ENCODE peak calls at places on chromosome 11, in eight cellular contexts. One of them, this sample, is unnamed.
A peak's percentile ranks its signal among the peaks of the same experiment; 100 is the strongest.

GRCh38 chr11:77179681-77180080 is 51.6 kb downstream of the MYO7A start:
- DNase-seq in activated CD4-positive, alpha-beta T cell treated with anti-CD3 and anti-CD28 coated beads, Interleukin-2, amount 50 U/mL, for 1 hour: no peak
- DNase-seq in vagina: no peak
- DNase-seq in activated naive CD8-positive, alpha-beta T cell treated with anti-CD3 and anti-CD28 coated beads for 36 hours: no peak
- DNase-seq in stimulated activated CD4-positive, alpha-beta T cell treated with anti-CD3 and anti-CD28 coated beads, Interleukin-2, amount 100 ng/mL, for 48 hours: no peak
- DNase-seq in spleen: no peak
- DNase-seq in hepatic stellate cell: no peak
- DNase-seq in foreskin fibroblast: no peak
- DNase-seq in this sample: no peak

GRCh38 chr11:59009661-59010060 is 70.4 kb downstream of the GLYATL1 start:
- DNase-seq in hepatic stellate cell: no peak
- DNase-seq in foreskin fibroblast: no peak
- DNase-seq in stimulated activated CD4-positive, alpha-beta T cell treated with anti-CD3 and anti-CD28 coated beads, Interleukin-2, amount 100 ng/mL, for 48 hours: no peak
- DNase-seq in activated CD4-positive, alpha-beta T cell treated with anti-CD3 and anti-CD28 coated beads, Interleukin-2, amount 50 U/mL, for 1 hour: no peak
- DNase-seq in spleen: no peak
- DNase-seq in vagina: no peak
- DNase-seq in activated naive CD8-positive, alpha-beta T cell treated with anti-CD3 and anti-CD28 coated beads for 36 hours: no peak
- DNase-seq in this sample: no peak

GRCh38 chr11:76277298-76278175 is 71.2 kb upstream of the WNT11 start:
- DNase-seq in vagina: no peak
- DNase-seq in hepatic stellate cell: no peak
- DNase-seq in activated naive CD8-positive, alpha-beta T cell treated with anti-CD3 and anti-CD28 coated beads for 36 hours: no peak
- DNase-seq in foreskin fibroblast: no peak
- DNase-seq in spleen: no peak
- DNase-seq in stimulated activated CD4-positive, alpha-beta T cell treated with anti-CD3 and anti-CD28 coated beads, Interleukin-2, amount 100 ng/mL, for 48 hours: no peak
- DNase-seq in activated CD4-positive, alpha-beta T cell treated with anti-CD3 and anti-CD28 coated beads, Interleukin-2, amount 50 U/mL, for 1 hour: no peak
- DNase-seq in this sample: no peak

GRCh38 chr11:59261150-59261549 is 48.4 kb upstream of the MPEG1 start:
- DNase-seq in foreskin fibroblast: no peak
- DNase-seq in stimulated activated CD4-positive, alpha-beta T cell treated with anti-CD3 and anti-CD28 coated beads, Interleukin-2, amount 100 ng/mL, for 48 hours: no peak
- DNase-seq in spleen: no peak
- DNase-seq in hepatic stellate cell: no peak
- DNase-seq in activated CD4-positive, alpha-beta T cell treated with anti-CD3 and anti-CD28 coated beads, Interleukin-2, amount 50 U/mL, for 1 hour: no peak
- DNase-seq in vagina: no peak
- DNase-seq in activated naive CD8-positive, alpha-beta T cell treated with anti-CD3 and anti-CD28 coated beads for 36 hours: no peak
- DNase-seq in this sample: no peak

GRCh38 chr11:107970049-107970448 is 38.6 kb upstream of the CUL5 start:
- DNase-seq in foreskin fibroblast: no peak
- DNase-seq in activated CD4-positive, alpha-beta T cell treated with anti-CD3 and anti-CD28 coated beads, Interleukin-2, amount 50 U/mL, for 1 hour: no peak
- DNase-seq in spleen: no peak
- DNase-seq in stimulated activated CD4-positive, alpha-beta T cell treated with anti-CD3 and anti-CD28 coated beads, Interleukin-2, amount 100 ng/mL, for 48 hours: no peak
- DNase-seq in activated naive CD8-positive, alpha-beta T cell treated with anti-CD3 and anti-CD28 coated beads for 36 hours: no peak
- DNase-seq in vagina: no peak
- DNase-seq in hepatic stellate cell: no peak
- DNase-seq in this sample: no peak

GRCh38 chr11:76918941-76919386 is 58.2 kb downstream of the ACER3 start:
- DNase-seq in spleen: no peak
- DNase-seq in activated naive CD8-positive, alpha-beta T cell treated with anti-CD3 and anti-CD28 coated beads for 36 hours: no peak
- DNase-seq in stimulated activated CD4-positive, alpha-beta T cell treated with anti-CD3 and anti-CD28 coated beads, Interleukin-2, amount 100 ng/mL, for 48 hours: no peak
- DNase-seq in foreskin fibroblast: peak; percentile 55
- DNase-seq in hepatic stellate cell: no peak
- DNase-seq in activated CD4-positive, alpha-beta T cell treated with anti-CD3 and anti-CD28 coated beads, Interleukin-2, amount 50 U/mL, for 1 hour: no peak
- DNase-seq in vagina: no peak
- DNase-seq in this sample: no peak

GRCh38 chr11:12214751-12215150 is 104.4 kb downstream of the MICAL2 start:
- DNase-seq in stimulated activated CD4-positive, alpha-beta T cell treated with anti-CD3 and anti-CD28 coated beads, Interleukin-2, amount 100 ng/mL, for 48 hours: no peak
- DNase-seq in vagina: no peak
- DNase-seq in foreskin fibroblast: peak; percentile 34
- DNase-seq in hepatic stellate cell: no peak
- DNase-seq in activated naive CD8-positive, alpha-beta T cell treated with anti-CD3 and anti-CD28 coated beads for 36 hours: no peak
- DNase-seq in spleen: no peak
- DNase-seq in activated CD4-positive, alpha-beta T cell treated with anti-CD3 and anti-CD28 coated beads, Interleukin-2, amount 50 U/mL, for 1 hour: no peak
- DNase-seq in this sample: no peak

GRCh38 chr11:46326813-46327416 is 20.3 kb upstream of the DGKZ start:
- DNase-seq in spleen: no peak
- DNase-seq in foreskin fibroblast: no peak
- DNase-seq in hepatic stellate cell: no peak
- DNase-seq in stimulated activated CD4-positive, alpha-beta T cell treated with anti-CD3 and anti-CD28 coated beads, Interleukin-2, amount 100 ng/mL, for 48 hours: no peak
- DNase-seq in activated CD4-positive, alpha-beta T cell treated with anti-CD3 and anti-CD28 coated beads, Interleukin-2, amount 50 U/mL, for 1 hour: no peak
- DNase-seq in vagina: no peak
- DNase-seq in activated naive CD8-positive, alpha-beta T cell treated with anti-CD3 and anti-CD28 coated beads for 36 hours: no peak
- DNase-seq in this sample: no peak

GRCh38 chr11:109203176-109203575 is 218.8 kb upstream of the C11orf87 start:
- DNase-seq in vagina: no peak
- DNase-seq in spleen: no peak
- DNase-seq in foreskin fibroblast: no peak
- DNase-seq in activated CD4-positive, alpha-beta T cell treated with anti-CD3 and anti-CD28 coated beads, Interleukin-2, amount 50 U/mL, for 1 hour: no peak
- DNase-seq in stimulated activated CD4-positive, alpha-beta T cell treated with anti-CD3 and anti-CD28 coated beads, Interleukin-2, amount 100 ng/mL, for 48 hours: no peak
- DNase-seq in hepatic stellate cell: no peak
- DNase-seq in activated naive CD8-positive, alpha-beta T cell treated with anti-CD3 and anti-CD28 coated beads for 36 hours: no peak
- DNase-seq in this sample: no peak

GRCh38 chr11:7571640-7572000 is 57.8 kb downstream of the PPFIBP2 start:
- DNase-seq in foreskin fibroblast: peak; percentile 57
- DNase-seq in spleen: no peak
- DNase-seq in stimulated activated CD4-positive, alpha-beta T cell treated with anti-CD3 and anti-CD28 coated beads, Interleukin-2, amount 100 ng/mL, for 48 hours: peak; percentile 26
- DNase-seq in activated naive CD8-positive, alpha-beta T cell treated with anti-CD3 and anti-CD28 coated beads for 36 hours: peak; percentile 10
- DNase-seq in vagina: no peak
- DNase-seq in hepatic stellate cell: no peak
- DNase-seq in activated CD4-positive, alpha-beta T cell treated with anti-CD3 and anti-CD28 coated beads, Interleukin-2, amount 50 U/mL, for 1 hour: no peak
- DNase-seq in this sample: peak; percentile 66

GRCh38 chr11:64206457-64207246 is at the start of gene FERMT3:
- DNase-seq in hepatic stellate cell: no peak
- DNase-seq in foreskin fibroblast: no peak
- DNase-seq in activated naive CD8-positive, alpha-beta T cell treated with anti-CD3 and anti-CD28 coated beads for 36 hours: peak; percentile 85
- DNase-seq in stimulated activated CD4-positive, alpha-beta T cell treated with anti-CD3 and anti-CD28 coated beads, Interleukin-2, amount 100 ng/mL, for 48 hours: peak; percentile 59
- DNase-seq in vagina: no peak
- DNase-seq in spleen: peak; percentile 97
- DNase-seq in activated CD4-positive, alpha-beta T cell treated with anti-CD3 and anti-CD28 coated beads, Interleukin-2, amount 50 U/mL, for 1 hour: peak; percentile 59
- DNase-seq in this sample: no peak

GRCh38 chr11:68373810-68374501 is 61.6 kb downstream of the LRP5 start:
- DNase-seq in vagina: no peak
- DNase-seq in activated CD4-positive, alpha-beta T cell treated with anti-CD3 and anti-CD28 coated beads, Interleukin-2, amount 50 U/mL, for 1 hour: no peak
- DNase-seq in stimulated activated CD4-positive, alpha-beta T cell treated with anti-CD3 and anti-CD28 coated beads, Interleukin-2, amount 100 ng/mL, for 48 hours: no peak
- DNase-seq in activated naive CD8-positive, alpha-beta T cell treated with anti-CD3 and anti-CD28 coated beads for 36 hours: no peak
- DNase-seq in hepatic stellate cell: peak; percentile 85
- DNase-seq in spleen: no peak
- DNase-seq in foreskin fibroblast: peak; percentile 34
- DNase-seq in this sample: peak; percentile 61

GRCh38 chr11:3854977-3855807 is at the start of gene STIM1:
- DNase-seq in spleen: peak; percentile 99
- DNase-seq in hepatic stellate cell: peak; percentile 95
- DNase-seq in vagina: no peak
- DNase-seq in activated CD4-positive, alpha-beta T cell treated with anti-CD3 and anti-CD28 coated beads, Interleukin-2, amount 50 U/mL, for 1 hour: peak; percentile 97
- DNase-seq in foreskin fibroblast: peak; percentile 85
- DNase-seq in activated naive CD8-positive, alpha-beta T cell treated with anti-CD3 and anti-CD28 coated beads for 36 hours: peak; percentile 99
- DNase-seq in stimulated activated CD4-positive, alpha-beta T cell treated with anti-CD3 and anti-CD28 coated beads, Interleukin-2, amount 100 ng/mL, for 48 hours: peak; percentile 99
- DNase-seq in this sample: peak; percentile 91

GRCh38 chr11:113881856-113882255 is 6.5 kb upstream of the USP28 start:
- DNase-seq in activated CD4-positive, alpha-beta T cell treated with anti-CD3 and anti-CD28 coated beads, Interleukin-2, amount 50 U/mL, for 1 hour: no peak
- DNase-seq in stimulated activated CD4-positive, alpha-beta T cell treated with anti-CD3 and anti-CD28 coated beads, Interleukin-2, amount 100 ng/mL, for 48 hours: no peak
- DNase-seq in spleen: no peak
- DNase-seq in activated naive CD8-positive, alpha-beta T cell treated with anti-CD3 and anti-CD28 coated beads for 36 hours: no peak
- DNase-seq in hepatic stellate cell: no peak
- DNase-seq in vagina: no peak
- DNase-seq in foreskin fibroblast: no peak
- DNase-seq in this sample: no peak

GRCh38 chr11:30368394-30368793 is 45.5 kb downstream of the ARL14EP start:
- DNase-seq in activated naive CD8-positive, alpha-beta T cell treated with anti-CD3 and anti-CD28 coated beads for 36 hours: no peak
- DNase-seq in activated CD4-positive, alpha-beta T cell treated with anti-CD3 and anti-CD28 coated beads, Interleukin-2, amount 50 U/mL, for 1 hour: no peak
- DNase-seq in hepatic stellate cell: no peak
- DNase-seq in foreskin fibroblast: no peak
- DNase-seq in vagina: no peak
- DNase-seq in stimulated activated CD4-positive, alpha-beta T cell treated with anti-CD3 and anti-CD28 coated beads, Interleukin-2, amount 100 ng/mL, for 48 hours: no peak
- DNase-seq in spleen: no peak
- DNase-seq in this sample: no peak

GRCh38 chr11:34528072-34528471 is 14.5 kb upstream of the ELF5 start:
- DNase-seq in spleen: no peak
- DNase-seq in vagina: no peak
- DNase-seq in foreskin fibroblast: no peak
- DNase-seq in activated naive CD8-positive, alpha-beta T cell treated with anti-CD3 and anti-CD28 coated beads for 36 hours: no peak
- DNase-seq in hepatic stellate cell: no peak
- DNase-seq in stimulated activated CD4-positive, alpha-beta T cell treated with anti-CD3 and anti-CD28 coated beads, Interleukin-2, amount 100 ng/mL, for 48 hours: no peak
- DNase-seq in activated CD4-positive, alpha-beta T cell treated with anti-CD3 and anti-CD28 coated beads, Interleukin-2, amount 50 U/mL, for 1 hour: no peak
- DNase-seq in this sample: no peak

This sample was measured in anterior cingulate cortex.